ENCODE peak calls at places on chromosomes 12 and 14, in ten cellular contexts. C, M, E, K, F, G, I, B, P and L are unnamed samples.

GRCh38 chr14:33899723-33900341 is 51.0 kb downstream of the EGLN3 start:
- DNase-seq in C (no peak), M (no peak), E (no peak), K (no peak), F (no peak), G (no peak), I (no peak), B (no peak), P (no peak), L (no peak)

GRCh38 chr12:90695415-90695814 is 259.6 kb downstream of the CCER1 start:
- DNase-seq in C (no peak), M (no peak), E (no peak), K (no peak), F (peak; percentile 41), G (peak; percentile 23), I (no peak), B (no peak), P (peak; percentile 30), L (no peak)

GRCh38 chr12:71772728-71773127 is 18.1 kb downstream of the RAB21 start:
- DNase-seq in C (no peak), M (no peak), E (no peak), K (no peak), F (no peak), G (no peak), I (no peak), B (no peak), P (no peak), L (no peak)

GRCh38 chr12:132397152-132397933 is 68.0 kb upstream of the GALNT9 start:
- DNase-seq in C (no peak), M (no peak), E (no peak), K (no peak), F (no peak), G (no peak), I (no peak), B (peak; percentile 36), P (no peak), L (no peak)

GRCh38 chr14:100219126-100219785 is 19.7 kb upstream of the YY1 start:
- DNase-seq in C (no peak), M (no peak), E (no peak), K (no peak), F (peak; percentile 20), G (peak; percentile 46), I (no peak), B (no peak), P (no peak), L (no peak)

GRCh38 chr12:62347922-62348650 is 87.9 kb downstream of the USP15 start:
- DNase-seq in C (no peak), M (no peak), E (no peak), K (no peak), F (peak; percentile 58), G (peak; percentile 56), I (no peak), B (no peak), P (peak; percentile 13), L (no peak)

GRCh38 chr12:68977909-68978610 is 45.1 kb upstream of the CPM start:
- DNase-seq in C (no peak), M (no peak), E (no peak), K (no peak), F (no peak), G (no peak), I (no peak), B (no peak), P (peak; percentile 13), L (no peak)

GRCh38 chr14:22432348-22432976 is 156.6 kb downstream of the DAD1 start:
- DNase-seq in C (no peak), M (no peak), E (no peak), K (no peak), F (peak; percentile 94), G (peak; percentile 84), I (no peak), B (no peak), P (peak; percentile 98), L (no peak)

GRCh38 chr12:56257491-56258067 is 605 bp downstream of the ANKRD52 start:
- DNase-seq in C (no peak), M (no peak), E (peak; percentile 36), K (peak; percentile 51), F (peak; percentile 27), G (peak; percentile 11), I (peak; percentile 78), B (no peak), P (no peak), L (peak; percentile 5)

GRCh38 chr12:47894068-47894467 is 10.7 kb downstream of the VDR start:
- DNase-seq in C (no peak), M (no peak), E (no peak), K (no peak), F (no peak), G (no peak), I (no peak), B (no peak), P (no peak), L (no peak)

GRCh38 chr12:117105902-117106301 is 6.7 kb upstream of the TESC start:
- DNase-seq in C (no peak), M (no peak), E (no peak), K (no peak), F (no peak), G (no peak), I (no peak), B (no peak), P (no peak), L (peak; percentile 71)

GRCh38 chr12:67981236-67982164 is 7.7 kb upstream of the IFNG-AS1 start:
- DNase-seq in C (no peak), M (no peak), E (no peak), K (no peak), F (peak; percentile 90), G (peak; percentile 89), I (no peak), B (no peak), P (peak; percentile 59), L (no peak)

GRCh38 chr12:94710933-94711332 is 60.6 kb upstream of the TMCC3 start:
- DNase-seq in C (no peak), M (no peak), E (peak; percentile 25), K (peak; percentile 36), F (peak; percentile 47), G (peak; percentile 4), I (peak; percentile 37), B (no peak), P (peak; percentile 28), L (peak; percentile 55)

GRCh38 chr14:27236601-27237000 is 638.8 kb upstream of the NOVA1 start:
- DNase-seq in C (no peak), M (no peak), E (no peak), K (no peak), F (peak; percentile 44), G (no peak), I (no peak), B (no peak), P (no peak), L (no peak)

GRCh38 chr14:35814371-35815005 is 5.4 kb upstream of the RALGAPA1 start:
- DNase-seq in C (no peak), M (no peak), E (peak; percentile 82), K (peak; percentile 53), F (peak; percentile 70), G (peak; percentile 40), I (peak; percentile 79), B (no peak), P (peak; percentile 65), L (peak; percentile 88)

GRCh38 chr14:24403294-24404013 is 4.7 kb downstream of the NYNRIN start:
- DNase-seq in C (no peak), M (no peak), E (no peak), K (no peak), F (peak; percentile 57), G (peak; percentile 28), I (no peak), B (no peak), P (peak; percentile 56), L (no peak)

GRCh38 chr14:95503365-95504134 is 12.9 kb downstream of the SYNE3 start:
- DNase-seq in C (no peak), M (no peak), E (no peak), K (no peak), F (no peak), G (no peak), I (no peak), B (no peak), P (no peak), L (no peak)

GRCh38 chr14:51121096-51121495 is 26.2 kb upstream of the TRIM9 start:
- DNase-seq in C (no peak), M (no peak), E (no peak), K (no peak), F (peak; percentile 7), G (no peak), I (no peak), B (no peak), P (peak; percentile 27), L (no peak)

GRCh38 chr12:129241852-129242251 is 388.6 kb downstream of the GLT1D1 start:
- DNase-seq in C (no peak), M (no peak), E (no peak), K (no peak), F (no peak), G (no peak), I (no peak), B (no peak), P (no peak), L (no peak)

DNA sequence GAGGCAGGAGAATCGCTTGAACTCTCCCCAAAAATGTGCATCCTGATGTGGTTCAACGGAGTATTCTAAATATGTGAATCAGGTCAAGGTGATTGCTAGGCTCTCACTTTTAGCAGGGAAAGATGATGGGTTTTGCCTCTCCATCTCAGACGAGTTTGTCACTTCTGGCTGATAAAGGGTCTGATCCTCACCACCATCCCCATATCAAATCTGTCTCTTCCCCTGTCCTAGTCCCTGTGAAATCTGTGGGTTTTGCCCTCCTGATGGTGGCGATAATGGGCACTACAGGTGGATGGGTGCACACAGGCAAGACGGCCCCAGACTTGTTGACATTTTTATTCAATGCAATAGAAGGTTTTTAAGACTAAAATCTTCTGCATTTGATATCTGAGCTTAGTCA is 384.6 kb downstream of the GLT1D1 start:
- DNase-seq in C (no peak), M (no peak), E (no peak), K (no peak), F (no peak), G (no peak), I (no peak), B (no peak), P (no peak), L (no peak)
- TF ChIP-seq CTCF in C (no peak), M (no peak), E (no peak), K (no peak), F (no peak), G (no peak), I (peak; percentile 11), B (no peak), P (no peak), L (no peak)

GRCh38 chr14:38548091-38548490 is 292.2 kb upstream of the CLEC14A start:
- DNase-seq in C (no peak), M (no peak), E (no peak), K (no peak), F (no peak), G (no peak), I (no peak), B (no peak), P (no peak), L (no peak)
- TF ChIP-seq CTCF in C (no peak), M (no peak), E (no peak), K (no peak), F (no peak), G (no peak), I (no peak), B (no peak), P (no peak), L (no peak)

GRCh38 chr12:97716356-97716755 is 253.8 kb downstream of the RMST start:
- DNase-seq in C (no peak), M (no peak), E (no peak), K (no peak), F (peak; percentile 1), G (no peak), I (peak; percentile 25), B (no peak), P (peak; percentile 20), L (no peak)
- TF ChIP-seq CTCF in C (no peak), M (no peak), E (peak; percentile 43), K (peak; percentile 13), F (no peak), G (no peak), I (peak; percentile 50), B (no peak), P (peak; percentile 23), L (no peak)

GRCh38 chr12:53452159-53453077 is 516 bp downstream of the PCBP2 start:
- DNase-seq in C (peak; percentile 87), M (peak; percentile 95), E (peak; percentile 78), K (peak; percentile 87), F (peak; percentile 85), G (peak; percentile 85), I (peak; percentile 95), B (peak; percentile 86), P (peak; percentile 88), L (peak; percentile 81)
- TF ChIP-seq CTCF in C (peak; percentile 56), M (peak; percentile 53), E (no peak), K (peak; percentile 41), F (no peak), G (peak; percentile 40), I (peak; percentile 57), B (peak; percentile 69), P (no peak), L (peak; percentile 28)